ENCODE peak calls at places on chromosomes 6 and 20, in seven cellular contexts. One of them, this sample, is unnamed.

GRCh38 chr20:38275815-38276550 is 15.4 kb upstream of the KIAA1755 start:
- DNase-seq in EH: peak
- DNase-seq in B cell: no peak
- DNase-seq in activated naive CD4-positive, alpha-beta T cell treated with anti-CD3 and anti-CD28 coated beads, Interleukin-2, amount 10 ng/mL, durations not matched to agents 7 days and 5 days: no peak
- DNase-seq in tibial artery: peak
- DNase-seq in Peyer's patch: no peak
- DNase-seq in activated CD4-positive, CD25-positive, alpha-beta regulatory T cell: no peak
- DNase-seq in this sample: no peak

GRCh38 chr6:45843848-45844521 is 171.7 kb downstream of the CLIC5 start:
- DNase-seq in EH: peak
- DNase-seq in B cell: no peak
- DNase-seq in activated naive CD4-positive, alpha-beta T cell treated with anti-CD3 and anti-CD28 coated beads, Interleukin-2, amount 10 ng/mL, durations not matched to agents 7 days and 5 days: no peak
- DNase-seq in tibial artery: no peak
- DNase-seq in Peyer's patch: no peak
- DNase-seq in activated CD4-positive, CD25-positive, alpha-beta regulatory T cell: no peak
- DNase-seq in this sample: no peak

GRCh38 chr20:38211200-38212097 is 46.4 kb upstream of the TGM2 start:
- DNase-seq in EH: no peak
- DNase-seq in B cell: no peak
- DNase-seq in activated naive CD4-positive, alpha-beta T cell treated with anti-CD3 and anti-CD28 coated beads, Interleukin-2, amount 10 ng/mL, durations not matched to agents 7 days and 5 days: no peak
- DNase-seq in tibial artery: peak
- DNase-seq in Peyer's patch: no peak
- DNase-seq in activated CD4-positive, CD25-positive, alpha-beta regulatory T cell: no peak
- DNase-seq in this sample: no peak

GRCh38 chr20:25177890-25178321 is 17.6 kb upstream of the ENTPD6 start:
- DNase-seq in EH: peak
- DNase-seq in B cell: no peak
- DNase-seq in activated naive CD4-positive, alpha-beta T cell treated with anti-CD3 and anti-CD28 coated beads, Interleukin-2, amount 10 ng/mL, durations not matched to agents 7 days and 5 days: no peak
- DNase-seq in tibial artery: no peak
- DNase-seq in Peyer's patch: no peak
- DNase-seq in activated CD4-positive, CD25-positive, alpha-beta regulatory T cell: no peak
- DNase-seq in this sample: no peak

GRCh38 chr6:44804546-44804945 is 417.0 kb downstream of the CDC5L start:
- DNase-seq in EH: no peak
- DNase-seq in B cell: no peak
- DNase-seq in activated naive CD4-positive, alpha-beta T cell treated with anti-CD3 and anti-CD28 coated beads, Interleukin-2, amount 10 ng/mL, durations not matched to agents 7 days and 5 days: no peak
- DNase-seq in tibial artery: no peak
- DNase-seq in Peyer's patch: no peak
- DNase-seq in activated CD4-positive, CD25-positive, alpha-beta regulatory T cell: no peak
- DNase-seq in this sample: no peak

GRCh38 chr6:147604373-147604772 is 95.9 kb downstream of the SAMD5 start:
- DNase-seq in EH: no peak
- DNase-seq in B cell: no peak
- DNase-seq in activated naive CD4-positive, alpha-beta T cell treated with anti-CD3 and anti-CD28 coated beads, Interleukin-2, amount 10 ng/mL, durations not matched to agents 7 days and 5 days: no peak
- DNase-seq in tibial artery: no peak
- DNase-seq in Peyer's patch: no peak
- DNase-seq in activated CD4-positive, CD25-positive, alpha-beta regulatory T cell: no peak
- DNase-seq in this sample: no peak

GRCh38 chr6:110543106-110543505 is 66.7 kb upstream of the SLC22A16 start:
- DNase-seq in EH: peak
- DNase-seq in B cell: no peak
- DNase-seq in activated naive CD4-positive, alpha-beta T cell treated with anti-CD3 and anti-CD28 coated beads, Interleukin-2, amount 10 ng/mL, durations not matched to agents 7 days and 5 days: no peak
- DNase-seq in tibial artery: no peak
- DNase-seq in Peyer's patch: no peak
- DNase-seq in activated CD4-positive, CD25-positive, alpha-beta regulatory T cell: no peak
- DNase-seq in this sample: no peak

GRCh38 chr20:37265152-37265551 is 3.5 kb upstream of the GHRH start:
- DNase-seq in EH: no peak
- DNase-seq in B cell: peak
- DNase-seq in activated naive CD4-positive, alpha-beta T cell treated with anti-CD3 and anti-CD28 coated beads, Interleukin-2, amount 10 ng/mL, durations not matched to agents 7 days and 5 days: no peak
- DNase-seq in tibial artery: no peak
- DNase-seq in Peyer's patch: no peak
- DNase-seq in activated CD4-positive, CD25-positive, alpha-beta regulatory T cell: no peak
- DNase-seq in this sample: no peak

GRCh38 chr6:144331610-144332009 is 46.5 kb downstream of the UTRN start:
- DNase-seq in EH: peak
- DNase-seq in B cell: no peak
- DNase-seq in activated naive CD4-positive, alpha-beta T cell treated with anti-CD3 and anti-CD28 coated beads, Interleukin-2, amount 10 ng/mL, durations not matched to agents 7 days and 5 days: no peak
- DNase-seq in tibial artery: no peak
- DNase-seq in Peyer's patch: no peak
- DNase-seq in activated CD4-positive, CD25-positive, alpha-beta regulatory T cell: no peak
- DNase-seq in this sample: no peak

This sample was measured in tibial nerve.